ENCODE peak calls at places on chromosomes 4 and X, in six cellular contexts. V is upper lobe of right lung, I is kidney, T is fibroblast of lung, J is cardiac muscle cell, H is PC-3. F is an unnamed sample.

GRCh38 chr4:163484906-163485305 is 9.6 kb upstream of the TMA16 start:
- DNase-seq in J (peak), V (no peak), I (no peak), T (peak), H (peak), F (no peak)

GRCh38 chr4:188061083-188061482 is 48.3 kb downstream of the TRIML2 start:
- DNase-seq in T (no peak), J (no peak), I (no peak), H (no peak), V (no peak), F (no peak)

GRCh38 chr4:17492058-17492741 is 19.7 kb downstream of the QDPR start:
- DNase-seq in T (no peak), J (no peak), I (no peak), H (no peak), V (no peak), F (no peak)

GRCh38 chrX:51395807-51396728 is 63.4 kb downstream of the NUDT10 start:
- DNase-seq in H (no peak), T (peak), V (peak), I (peak), J (peak), F (no peak)

GRCh38 chr4:84238247-84239090 is 260.6 kb downstream of the NKX6-1 start:
- DNase-seq in H (peak), I (no peak), T (peak), J (no peak), V (no peak), F (no peak)

GRCh38 chr4:175071123-175071522 is 153.0 kb downstream of the ADAM29 start:
- DNase-seq in T (no peak), J (no peak), I (no peak), H (peak), V (no peak), F (no peak)

GRCh38 chrX:55111578-55112254 is 22.9 kb downstream of the PAGE2 start:
- DNase-seq in I (no peak), V (no peak), H (no peak), T (no peak), J (no peak), F (no peak)

GRCh38 chr4:75107703-75108612 is 175.0 kb downstream of the PARM1 start:
- DNase-seq in H (peak), T (peak), I (no peak), V (no peak), J (no peak), F (no peak)

GRCh38 chr4:24285759-24286158 is 298.6 kb downstream of the DHX15 start:
- DNase-seq in I (no peak), J (no peak), V (no peak), T (no peak), H (no peak), F (no peak)

GRCh38 chr4:113365377-113365776 is 315.9 kb downstream of the ANK2 start:
- DNase-seq in V (no peak), H (no peak), I (no peak), T (no peak), J (no peak), F (no peak)

GRCh38 chr4:81030617-81031388 is at the start of gene BMP3:
- DNase-seq in I (peak), T (peak), J (peak), H (peak), V (peak), F (no peak)

GRCh38 chr4:86117781-86118302 is 242.0 kb downstream of the MAPK10 start:
- DNase-seq in V (no peak), I (no peak), T (peak), H (peak), J (no peak), F (no peak)

GRCh38 chr4:163344147-163345050 is 707 bp downstream of the NPY5R start:
- DNase-seq in J (peak), I (no peak), H (no peak), T (no peak), V (no peak), F (no peak)

GRCh38 chr4:94548571-94548970 is 96.8 kb downstream of the PDLIM5 start:
- DNase-seq in J (peak), T (peak), H (peak), V (no peak), I (no peak), F (no peak)

GRCh38 chr4:85889314-85889713 is 414.4 kb downstream of the ARHGAP24 start:
- DNase-seq in T (no peak), J (no peak), V (no peak), H (no peak), I (no peak), F (no peak)

GRCh38 chr4:40280586-40280985 is 54.5 kb upstream of the CHRNA9 start:
- DNase-seq in I (no peak), V (no peak), T (no peak), J (no peak), H (no peak), F (no peak)

DNA sequence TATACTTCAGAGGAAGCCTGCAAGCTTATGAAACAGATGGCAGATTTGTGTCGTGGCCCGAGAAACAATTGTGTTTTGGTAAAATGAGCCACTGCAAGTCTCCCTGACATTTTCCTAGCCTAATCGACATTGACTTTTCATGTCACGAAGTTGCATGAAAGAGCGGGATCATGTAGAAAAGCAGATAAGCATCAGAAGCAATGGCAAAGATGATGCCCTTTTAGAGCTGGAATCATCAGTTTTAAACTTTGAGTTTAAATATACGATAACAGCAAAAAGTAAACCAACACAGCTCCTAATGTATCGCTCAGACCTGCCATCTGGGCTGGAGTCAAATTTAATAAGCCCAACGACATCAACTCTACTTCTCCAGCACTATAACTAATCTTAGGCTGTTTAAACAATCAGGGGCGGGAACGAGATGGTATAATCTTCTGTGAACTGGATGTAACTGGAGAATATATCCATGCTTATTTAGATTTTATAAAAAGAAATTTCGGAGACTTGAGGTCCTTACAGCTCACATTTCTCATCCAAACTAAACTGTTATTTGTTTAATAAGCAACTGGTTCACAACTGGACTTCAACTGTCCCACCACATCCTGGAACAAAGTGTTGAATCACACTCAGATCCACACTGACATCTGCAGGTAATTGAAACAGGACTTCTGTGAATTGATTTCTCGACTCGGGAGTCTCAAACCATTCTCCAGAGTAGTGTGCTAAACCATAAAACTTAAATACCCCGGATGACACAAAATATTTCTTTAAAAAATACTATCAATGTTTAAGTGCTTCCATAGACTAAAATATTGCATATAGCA is 95.1 kb upstream of the PLAC1 start:
- DNase-seq in J (no peak), I (no peak), H (peak), V (no peak), T (peak), F (no peak)
- TF ChIP-seq CTCF in J (peak), I (peak), H (peak), V (no peak), T (peak), F (no peak)

GRCh38 chr4:105994841-105995240 is 99.6 kb downstream of the NPNT start:
- DNase-seq in J (no peak), I (no peak), T (no peak), H (no peak), V (no peak), F (no peak)
- H3K4me3 ChIP-seq in J (no peak), I (no peak), T (no peak), H (no peak), V (no peak), F (no peak)

GRCh38 chr4:159779716-159780115 is 676.8 kb downstream of the RAPGEF2 start:
- DNase-seq in I (no peak), V (no peak), J (no peak), H (no peak), T (no peak), F (no peak)
- H3K27ac ChIP-seq in I (no peak), V (no peak), J (no peak), H (no peak), T (no peak), F (no peak)

GRCh38 chr4:168832746-168833575 is 177.1 kb downstream of the CBR4 start:
- DNase-seq in H (no peak), I (peak), V (peak), J (peak), T (no peak), F (peak)
- TF ChIP-seq CTCF in H (peak), I (no peak), V (no peak), J (peak), T (peak), F (no peak)